ENCODE peak calls at places on chromosomes 3 and 15, in nine cellular contexts. One of them, this sample, is unnamed.

GRCh38 chr3:186099178-186099577 is 9.7 kb downstream of the ETV5 start:
- DNase-seq in GM12864: no peak
- DNase-seq in astrocyte of the spinal cord: peak
- DNase-seq in bronchial epithelial cell: peak
- DNase-seq in CD14-positive monocyte: no peak
- DNase-seq in activated CD8-positive, alpha-beta T cell treated with anti-CD3 and anti-CD28 coated beads for 36 hours: no peak
- DNase-seq in nephron progenitor cell: no peak
- DNase-seq in upper lobe of left lung: peak
- DNase-seq in IMR-90: peak
- DNase-seq in this sample: no peak

GRCh38 chr3:152241142-152242067 is 27.3 kb upstream of the MBNL1 start:
- DNase-seq in GM12864: no peak
- DNase-seq in astrocyte of the spinal cord: no peak
- DNase-seq in bronchial epithelial cell: peak
- DNase-seq in CD14-positive monocyte: no peak
- DNase-seq in activated CD8-positive, alpha-beta T cell treated with anti-CD3 and anti-CD28 coated beads for 36 hours: peak
- DNase-seq in nephron progenitor cell: no peak
- DNase-seq in upper lobe of left lung: no peak
- DNase-seq in IMR-90: no peak
- DNase-seq in this sample: no peak

GRCh38 chr3:150411106-150411460 is 3.0 kb downstream of the TSC22D2 start:
- DNase-seq in GM12864: no peak
- DNase-seq in astrocyte of the spinal cord: no peak
- DNase-seq in bronchial epithelial cell: no peak
- DNase-seq in CD14-positive monocyte: no peak
- DNase-seq in activated CD8-positive, alpha-beta T cell treated with anti-CD3 and anti-CD28 coated beads for 36 hours: no peak
- DNase-seq in nephron progenitor cell: no peak
- DNase-seq in upper lobe of left lung: no peak
- DNase-seq in IMR-90: no peak
- DNase-seq in this sample: no peak

GRCh38 chr3:112308151-112308911 is 14.3 kb upstream of the SLC9C1 start:
- DNase-seq in GM12864: no peak
- DNase-seq in astrocyte of the spinal cord: peak
- DNase-seq in bronchial epithelial cell: peak
- DNase-seq in CD14-positive monocyte: no peak
- DNase-seq in activated CD8-positive, alpha-beta T cell treated with anti-CD3 and anti-CD28 coated beads for 36 hours: no peak
- DNase-seq in nephron progenitor cell: peak
- DNase-seq in upper lobe of left lung: peak
- DNase-seq in IMR-90: peak
- DNase-seq in this sample: no peak

GRCh38 chr3:197847866-197848401 is 56.9 kb downstream of the LRCH3 start:
- DNase-seq in GM12864: peak
- DNase-seq in astrocyte of the spinal cord: peak
- DNase-seq in bronchial epithelial cell: no peak
- DNase-seq in CD14-positive monocyte: peak
- DNase-seq in activated CD8-positive, alpha-beta T cell treated with anti-CD3 and anti-CD28 coated beads for 36 hours: peak
- DNase-seq in nephron progenitor cell: no peak
- DNase-seq in upper lobe of left lung: no peak
- DNase-seq in IMR-90: peak
- DNase-seq in this sample: no peak

GRCh38 chr3:185824051-185824466 is 783 bp downstream of the IGF2BP2 start:
- DNase-seq in GM12864: no peak
- DNase-seq in astrocyte of the spinal cord: no peak
- DNase-seq in bronchial epithelial cell: no peak
- DNase-seq in CD14-positive monocyte: no peak
- DNase-seq in activated CD8-positive, alpha-beta T cell treated with anti-CD3 and anti-CD28 coated beads for 36 hours: no peak
- DNase-seq in nephron progenitor cell: peak
- DNase-seq in upper lobe of left lung: no peak
- DNase-seq in IMR-90: no peak
- DNase-seq in this sample: peak

GRCh38 chr3:151328298-151329036 is 882 bp downstream of the P2RY13 start:
- DNase-seq in GM12864: no peak
- DNase-seq in astrocyte of the spinal cord: no peak
- DNase-seq in bronchial epithelial cell: peak
- DNase-seq in CD14-positive monocyte: peak
- DNase-seq in activated CD8-positive, alpha-beta T cell treated with anti-CD3 and anti-CD28 coated beads for 36 hours: peak
- DNase-seq in nephron progenitor cell: no peak
- DNase-seq in upper lobe of left lung: peak
- DNase-seq in IMR-90: no peak
- DNase-seq in this sample: peak

GRCh38 chr15:57375827-57376694 is at the start of gene CGNL1:
- DNase-seq in GM12864: no peak
- DNase-seq in astrocyte of the spinal cord: no peak
- DNase-seq in bronchial epithelial cell: no peak
- DNase-seq in CD14-positive monocyte: no peak
- DNase-seq in activated CD8-positive, alpha-beta T cell treated with anti-CD3 and anti-CD28 coated beads for 36 hours: no peak
- DNase-seq in nephron progenitor cell: peak
- DNase-seq in upper lobe of left lung: peak
- DNase-seq in IMR-90: no peak
- DNase-seq in this sample: no peak

GRCh38 chr15:98785796-98786581 is 137.7 kb downstream of the IGF1R start:
- DNase-seq in GM12864: no peak
- DNase-seq in astrocyte of the spinal cord: no peak
- DNase-seq in bronchial epithelial cell: no peak
- DNase-seq in CD14-positive monocyte: no peak
- DNase-seq in activated CD8-positive, alpha-beta T cell treated with anti-CD3 and anti-CD28 coated beads for 36 hours: peak
- DNase-seq in nephron progenitor cell: peak
- DNase-seq in upper lobe of left lung: no peak
- DNase-seq in IMR-90: no peak
- DNase-seq in this sample: no peak

GRCh38 chr3:11690863-11691833 is 47.4 kb upstream of the VGLL4 start:
- DNase-seq in GM12864: no peak
- DNase-seq in astrocyte of the spinal cord: peak
- DNase-seq in bronchial epithelial cell: peak
- DNase-seq in CD14-positive monocyte: no peak
- DNase-seq in activated CD8-positive, alpha-beta T cell treated with anti-CD3 and anti-CD28 coated beads for 36 hours: no peak
- DNase-seq in nephron progenitor cell: no peak
- DNase-seq in upper lobe of left lung: no peak
- DNase-seq in IMR-90: peak
- DNase-seq in this sample: no peak

GRCh38 chr15:40040293-40040635 is 1.3 kb upstream of the SRP14 start:
- DNase-seq in GM12864: no peak
- DNase-seq in astrocyte of the spinal cord: no peak
- DNase-seq in bronchial epithelial cell: no peak
- DNase-seq in CD14-positive monocyte: no peak
- DNase-seq in activated CD8-positive, alpha-beta T cell treated with anti-CD3 and anti-CD28 coated beads for 36 hours: no peak
- DNase-seq in nephron progenitor cell: no peak
- DNase-seq in upper lobe of left lung: no peak
- DNase-seq in IMR-90: no peak
- DNase-seq in this sample: no peak

GRCh38 chr3:161263057-161263456 is 41.9 kb downstream of the NMD3 start:
- DNase-seq in GM12864: no peak
- DNase-seq in astrocyte of the spinal cord: peak
- DNase-seq in bronchial epithelial cell: peak
- DNase-seq in CD14-positive monocyte: no peak
- DNase-seq in activated CD8-positive, alpha-beta T cell treated with anti-CD3 and anti-CD28 coated beads for 36 hours: peak
- DNase-seq in nephron progenitor cell: no peak
- DNase-seq in upper lobe of left lung: no peak
- DNase-seq in IMR-90: peak
- DNase-seq in this sample: no peak

GRCh38 chr3:125137432-125138033 is 75.0 kb downstream of the SLC12A8 start:
- DNase-seq in GM12864: no peak
- DNase-seq in astrocyte of the spinal cord: peak
- DNase-seq in bronchial epithelial cell: peak
- DNase-seq in CD14-positive monocyte: no peak
- DNase-seq in activated CD8-positive, alpha-beta T cell treated with anti-CD3 and anti-CD28 coated beads for 36 hours: no peak
- DNase-seq in nephron progenitor cell: no peak
- DNase-seq in upper lobe of left lung: no peak
- DNase-seq in IMR-90: peak
- DNase-seq in this sample: no peak

GRCh38 chr3:36826240-36826639 is 61.9 kb upstream of the DCLK3 start:
- DNase-seq in GM12864: no peak
- DNase-seq in astrocyte of the spinal cord: no peak
- DNase-seq in bronchial epithelial cell: no peak
- DNase-seq in CD14-positive monocyte: no peak
- DNase-seq in activated CD8-positive, alpha-beta T cell treated with anti-CD3 and anti-CD28 coated beads for 36 hours: no peak
- DNase-seq in nephron progenitor cell: no peak
- DNase-seq in upper lobe of left lung: no peak
- DNase-seq in IMR-90: no peak
- DNase-seq in this sample: no peak

DNA sequence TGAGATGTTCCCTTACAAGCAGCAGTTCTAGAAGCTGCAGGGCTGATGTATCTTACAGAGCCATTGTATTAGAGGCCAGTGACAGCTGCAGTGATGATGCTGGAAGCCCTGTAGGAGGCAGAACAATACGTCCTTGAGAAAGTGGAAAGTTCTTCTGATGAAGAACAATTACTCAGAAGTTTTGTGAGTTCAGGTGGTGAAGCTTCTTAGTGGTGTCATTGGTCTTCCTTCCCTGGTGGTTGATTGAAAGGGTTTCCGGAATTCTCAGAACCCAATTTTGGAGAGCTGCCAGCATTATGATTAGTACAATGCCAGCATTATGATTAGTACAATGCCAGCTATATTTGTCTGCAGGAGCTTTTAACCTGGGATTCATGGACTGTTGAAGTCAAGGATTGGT is 356.4 kb downstream of the MFSD1 start:
- DNase-seq in GM12864: no peak
- DNase-seq in astrocyte of the spinal cord: peak
- DNase-seq in bronchial epithelial cell: peak
- DNase-seq in CD14-positive monocyte: no peak
- DNase-seq in activated CD8-positive, alpha-beta T cell treated with anti-CD3 and anti-CD28 coated beads for 36 hours: no peak
- DNase-seq in nephron progenitor cell: no peak
- DNase-seq in upper lobe of left lung: no peak
- DNase-seq in IMR-90: no peak
- DNase-seq in this sample: no peak
- TF ChIP-seq CTCF in GM12864: peak
- TF ChIP-seq CTCF in astrocyte of the spinal cord: peak
- TF ChIP-seq CTCF in bronchial epithelial cell: peak
- TF ChIP-seq CTCF in CD14-positive monocyte: no peak
- TF ChIP-seq CTCF in activated CD8-positive, alpha-beta T cell treated with anti-CD3 and anti-CD28 coated beads for 36 hours: no peak
- TF ChIP-seq CTCF in nephron progenitor cell: no peak
- TF ChIP-seq CTCF in upper lobe of left lung: no peak
- TF ChIP-seq CTCF in IMR-90: no peak
- TF ChIP-seq CTCF in this sample: no peak

GRCh38 chr3:94522488-94522887 is 459.6 kb downstream of the NSUN3 start:
- DNase-seq in GM12864: no peak
- DNase-seq in astrocyte of the spinal cord: no peak
- DNase-seq in bronchial epithelial cell: peak
- DNase-seq in CD14-positive monocyte: no peak
- DNase-seq in activated CD8-positive, alpha-beta T cell treated with anti-CD3 and anti-CD28 coated beads for 36 hours: no peak
- DNase-seq in nephron progenitor cell: no peak
- DNase-seq in upper lobe of left lung: no peak
- DNase-seq in IMR-90: no peak
- DNase-seq in this sample: no peak
- TF ChIP-seq CTCF in GM12864: no peak
- TF ChIP-seq CTCF in astrocyte of the spinal cord: peak
- TF ChIP-seq CTCF in bronchial epithelial cell: peak
- TF ChIP-seq CTCF in CD14-positive monocyte: no peak
- TF ChIP-seq CTCF in activated CD8-positive, alpha-beta T cell treated with anti-CD3 and anti-CD28 coated beads for 36 hours: no peak
- TF ChIP-seq CTCF in nephron progenitor cell: peak
- TF ChIP-seq CTCF in upper lobe of left lung: no peak
- TF ChIP-seq CTCF in IMR-90: no peak
- TF ChIP-seq CTCF in this sample: no peak

GRCh38 chr15:83208357-83208661 is 686 bp upstream of the HDGFL3 start:
- DNase-seq in GM12864: no peak
- DNase-seq in astrocyte of the spinal cord: peak
- DNase-seq in bronchial epithelial cell: no peak
- DNase-seq in CD14-positive monocyte: no peak
- DNase-seq in activated CD8-positive, alpha-beta T cell treated with anti-CD3 and anti-CD28 coated beads for 36 hours: no peak
- DNase-seq in nephron progenitor cell: no peak
- DNase-seq in upper lobe of left lung: no peak
- DNase-seq in IMR-90: no peak
- DNase-seq in this sample: no peak

GRCh38 chr15:83206971-83207621 is 527 bp downstream of the HDGFL3 start:
- DNase-seq in GM12864: no peak
- DNase-seq in astrocyte of the spinal cord: peak
- DNase-seq in bronchial epithelial cell: no peak
- DNase-seq in CD14-positive monocyte: no peak
- DNase-seq in activated CD8-positive, alpha-beta T cell treated with anti-CD3 and anti-CD28 coated beads for 36 hours: peak
- DNase-seq in nephron progenitor cell: peak
- DNase-seq in upper lobe of left lung: peak
- DNase-seq in IMR-90: no peak
- DNase-seq in this sample: peak

GRCh38 chr15:83206387-83206970 is 1.1 kb downstream of the HDGFL3 start:
- DNase-seq in GM12864: no peak
- DNase-seq in astrocyte of the spinal cord: peak
- DNase-seq in bronchial epithelial cell: no peak
- DNase-seq in CD14-positive monocyte: no peak
- DNase-seq in activated CD8-positive, alpha-beta T cell treated with anti-CD3 and anti-CD28 coated beads for 36 hours: no peak
- DNase-seq in nephron progenitor cell: no peak
- DNase-seq in upper lobe of left lung: no peak
- DNase-seq in IMR-90: no peak
- DNase-seq in this sample: no peak

GRCh38 chr15:83209333-83209732 is 1.7 kb upstream of the HDGFL3 start:
- DNase-seq in GM12864: no peak
- DNase-seq in astrocyte of the spinal cord: no peak
- DNase-seq in bronchial epithelial cell: no peak
- DNase-seq in CD14-positive monocyte: no peak
- DNase-seq in activated CD8-positive, alpha-beta T cell treated with anti-CD3 and anti-CD28 coated beads for 36 hours: no peak
- DNase-seq in nephron progenitor cell: no peak
- DNase-seq in upper lobe of left lung: no peak
- DNase-seq in IMR-90: no peak
- DNase-seq in this sample: no peak

GRCh38 chr15:83207622-83208356 is at the start of gene HDGFL3:
- DNase-seq in GM12864: no peak
- DNase-seq in astrocyte of the spinal cord: peak
- DNase-seq in bronchial epithelial cell: no peak
- DNase-seq in CD14-positive monocyte: no peak
- DNase-seq in activated CD8-positive, alpha-beta T cell treated with anti-CD3 and anti-CD28 coated beads for 36 hours: peak
- DNase-seq in nephron progenitor cell: peak
- DNase-seq in upper lobe of left lung: peak
- DNase-seq in IMR-90: peak
- DNase-seq in this sample: peak
- TF ChIP-seq CTCF in GM12864: peak
- TF ChIP-seq CTCF in astrocyte of the spinal cord: peak
- TF ChIP-seq CTCF in bronchial epithelial cell: no peak
- TF ChIP-seq CTCF in CD14-positive monocyte: no peak
- TF ChIP-seq CTCF in activated CD8-positive, alpha-beta T cell treated with anti-CD3 and anti-CD28 coated beads for 36 hours: no peak
- TF ChIP-seq CTCF in nephron progenitor cell: no peak
- TF ChIP-seq CTCF in upper lobe of left lung: no peak
- TF ChIP-seq CTCF in IMR-90: no peak
- TF ChIP-seq CTCF in this sample: no peak

GRCh38 chr3:191502583-191502982 is 41.6 kb downstream of the PYDC2 start:
- DNase-seq in GM12864: no peak
- DNase-seq in astrocyte of the spinal cord: peak
- DNase-seq in bronchial epithelial cell: peak
- DNase-seq in CD14-positive monocyte: no peak
- DNase-seq in activated CD8-positive, alpha-beta T cell treated with anti-CD3 and anti-CD28 coated beads for 36 hours: no peak
- DNase-seq in nephron progenitor cell: no peak
- DNase-seq in upper lobe of left lung: no peak
- DNase-seq in IMR-90: no peak
- DNase-seq in this sample: no peak
- TF ChIP-seq CTCF in GM12864: peak
- TF ChIP-seq CTCF in astrocyte of the spinal cord: peak
- TF ChIP-seq CTCF in bronchial epithelial cell: peak
- TF ChIP-seq CTCF in CD14-positive monocyte: no peak
- TF ChIP-seq CTCF in activated CD8-positive, alpha-beta T cell treated with anti-CD3 and anti-CD28 coated beads for 36 hours: no peak
- TF ChIP-seq CTCF in nephron progenitor cell: peak
- TF ChIP-seq CTCF in upper lobe of left lung: no peak
- TF ChIP-seq CTCF in IMR-90: no peak
- TF ChIP-seq CTCF in this sample: no peak

GRCh38 chr3:81444817-81445460 is 316.5 kb downstream of the GBE1 start:
- DNase-seq in GM12864: no peak
- DNase-seq in astrocyte of the spinal cord: no peak
- DNase-seq in bronchial epithelial cell: no peak
- DNase-seq in CD14-positive monocyte: no peak
- DNase-seq in activated CD8-positive, alpha-beta T cell treated with anti-CD3 and anti-CD28 coated beads for 36 hours: no peak
- DNase-seq in nephron progenitor cell: no peak
- DNase-seq in upper lobe of left lung: no peak
- DNase-seq in IMR-90: no peak
- DNase-seq in this sample: no peak
- TF ChIP-seq CTCF in GM12864: no peak
- TF ChIP-seq CTCF in astrocyte of the spinal cord: no peak
- TF ChIP-seq CTCF in bronchial epithelial cell: no peak
- TF ChIP-seq CTCF in CD14-positive monocyte: no peak
- TF ChIP-seq CTCF in activated CD8-positive, alpha-beta T cell treated with anti-CD3 and anti-CD28 coated beads for 36 hours: no peak
- TF ChIP-seq CTCF in nephron progenitor cell: no peak
- TF ChIP-seq CTCF in upper lobe of left lung: no peak
- TF ChIP-seq CTCF in IMR-90: no peak
- TF ChIP-seq CTCF in this sample: no peak

GRCh38 chr3:133494469-133494868 is 79.0 kb upstream of the CDV3 start:
- DNase-seq in GM12864: no peak
- DNase-seq in astrocyte of the spinal cord: no peak
- DNase-seq in bronchial epithelial cell: no peak
- DNase-seq in CD14-positive monocyte: no peak
- DNase-seq in activated CD8-positive, alpha-beta T cell treated with anti-CD3 and anti-CD28 coated beads for 36 hours: peak
- DNase-seq in nephron progenitor cell: peak
- DNase-seq in upper lobe of left lung: no peak
- DNase-seq in IMR-90: peak
- DNase-seq in this sample: no peak
- TF ChIP-seq CTCF in GM12864: peak
- TF ChIP-seq CTCF in astrocyte of the spinal cord: peak
- TF ChIP-seq CTCF in bronchial epithelial cell: no peak
- TF ChIP-seq CTCF in CD14-positive monocyte: peak
- TF ChIP-seq CTCF in activated CD8-positive, alpha-beta T cell treated with anti-CD3 and anti-CD28 coated beads for 36 hours: no peak
- TF ChIP-seq CTCF in nephron progenitor cell: peak
- TF ChIP-seq CTCF in upper lobe of left lung: peak
- TF ChIP-seq CTCF in IMR-90: peak
- TF ChIP-seq CTCF in this sample: no peak

This sample was measured in natural killer cell.